ENCODE peak calls at places on chromosomes 11 and 22, in eight cellular contexts. C is epithelial cell of esophagus; A is lung; O is AG04450; Y is CD4-positive, alpha-beta T cell; G is WTC11; F is tibial nerve; U is Caco-2. D is an unnamed sample.

GRCh38 chr11:31655483-31655882 is 145.9 kb downstream of the ELP4 start:
- DNase-seq in O (no peak), F (no peak), G (no peak), C (peak), Y (no peak), U (no peak), A (no peak), D (no peak)

GRCh38 chr11:57278721-57279095 is 41.7 kb upstream of the APLNR start:
- DNase-seq in G (no peak), Y (no peak), C (no peak), F (no peak), U (no peak), A (no peak), O (no peak), D (no peak)

GRCh38 chr22:23053912-23054530 is 16.3 kb upstream of the GNAZ start:
- DNase-seq in A (no peak), G (peak), O (no peak), Y (no peak), U (no peak), F (no peak), C (no peak), D (no peak)

GRCh38 chr22:38935616-38936015 is 21.8 kb upstream of the APOBEC3A start:
- DNase-seq in A (no peak), O (no peak), Y (no peak), U (no peak), F (no peak), G (no peak), C (no peak), D (no peak)

GRCh38 chr11:115759622-115760527 is 255.7 kb upstream of the CADM1 start:
- DNase-seq in F (no peak), A (no peak), O (no peak), U (no peak), G (peak), C (no peak), Y (no peak), D (no peak)

GRCh38 chr11:36056160-36056751 is 112.4 kb downstream of the LDLRAD3 start:
- DNase-seq in Y (no peak), A (no peak), U (no peak), C (peak), O (no peak), G (peak), F (no peak), D (no peak)

GRCh38 chr22:24107668-24108067 is 73.6 kb upstream of the SUSD2 start:
- DNase-seq in O (peak), F (peak), U (no peak), A (peak), G (no peak), C (peak), Y (peak), D (no peak)

GRCh38 chr11:70755410-70756158 is 357.3 kb downstream of the CTTN start:
- DNase-seq in G (peak), A (peak), O (peak), Y (peak), C (peak), F (peak), U (peak), D (peak)

GRCh38 chr11:128284634-128285033 is 302.7 kb downstream of the ETS1 start:
- DNase-seq in C (no peak), Y (no peak), G (no peak), A (no peak), O (no peak), U (no peak), F (no peak), D (no peak)

GRCh38 chr22:50700387-50701075 is 27.9 kb downstream of the SHANK3 start:
- DNase-seq in A (no peak), Y (no peak), C (no peak), F (no peak), O (no peak), U (no peak), G (peak), D (no peak)

GRCh38 chr22:50699001-50699753 is 26.6 kb downstream of the SHANK3 start:
- DNase-seq in G (peak), A (no peak), U (no peak), F (no peak), C (no peak), O (no peak), Y (no peak), D (no peak)

GRCh38 chr22:50698546-50698945 is 25.9 kb downstream of the SHANK3 start:
- DNase-seq in G (peak), U (no peak), F (no peak), Y (no peak), O (no peak), A (no peak), C (no peak), D (no peak)

GRCh38 chr22:50701076-50701419 is 28.4 kb downstream of the SHANK3 start:
- DNase-seq in F (no peak), U (no peak), C (no peak), A (no peak), G (peak), Y (no peak), O (no peak), D (no peak)

GRCh38 chr22:50699754-50700386 is 27.2 kb downstream of the SHANK3 start:
- DNase-seq in G (peak), O (no peak), U (no peak), C (no peak), A (no peak), F (no peak), Y (no peak), D (no peak)
- TF ChIP-seq CTCF in G (no peak), O (peak), U (no peak), C (peak), A (no peak), F (no peak), Y (no peak), D (no peak)

GRCh38 chr11:119388103-119388502 is 6.6 kb upstream of the USP2 start:
- DNase-seq in G (no peak), A (no peak), U (no peak), O (no peak), Y (no peak), C (no peak), F (no peak), D (no peak)

GRCh38 chr11:119384332-119384731 is 2.8 kb upstream of the USP2 start:
- DNase-seq in C (no peak), Y (no peak), G (no peak), O (no peak), F (no peak), A (no peak), U (no peak), D (no peak)

GRCh38 chr11:119389611-119390254 is 8.2 kb upstream of the USP2 start:
- DNase-seq in C (peak), F (no peak), A (no peak), O (no peak), G (peak), U (peak), Y (no peak), D (no peak)
- TF ChIP-seq CTCF in C (peak), F (no peak), A (no peak), O (peak), G (peak), U (peak), Y (peak), D (peak)

GRCh38 chr11:131912127-131912526 is 541.7 kb downstream of the NTM start:
- DNase-seq in U (no peak), O (no peak), C (no peak), A (no peak), G (no peak), F (no peak), Y (no peak), D (no peak)

GRCh38 chr11:131916633-131917032 is 546.2 kb downstream of the NTM start:
- DNase-seq in U (no peak), C (no peak), G (no peak), F (no peak), A (no peak), O (no peak), Y (no peak), D (no peak)

GRCh38 chr11:131917634-131918384 is 547.4 kb downstream of the NTM start:
- DNase-seq in Y (no peak), U (no peak), C (no peak), O (no peak), G (no peak), A (no peak), F (no peak), D (no peak)

GRCh38 chr11:131913267-131913666 is 542.9 kb downstream of the NTM start:
- DNase-seq in Y (no peak), U (no peak), C (no peak), F (no peak), G (no peak), A (no peak), O (no peak), D (no peak)

DNA sequence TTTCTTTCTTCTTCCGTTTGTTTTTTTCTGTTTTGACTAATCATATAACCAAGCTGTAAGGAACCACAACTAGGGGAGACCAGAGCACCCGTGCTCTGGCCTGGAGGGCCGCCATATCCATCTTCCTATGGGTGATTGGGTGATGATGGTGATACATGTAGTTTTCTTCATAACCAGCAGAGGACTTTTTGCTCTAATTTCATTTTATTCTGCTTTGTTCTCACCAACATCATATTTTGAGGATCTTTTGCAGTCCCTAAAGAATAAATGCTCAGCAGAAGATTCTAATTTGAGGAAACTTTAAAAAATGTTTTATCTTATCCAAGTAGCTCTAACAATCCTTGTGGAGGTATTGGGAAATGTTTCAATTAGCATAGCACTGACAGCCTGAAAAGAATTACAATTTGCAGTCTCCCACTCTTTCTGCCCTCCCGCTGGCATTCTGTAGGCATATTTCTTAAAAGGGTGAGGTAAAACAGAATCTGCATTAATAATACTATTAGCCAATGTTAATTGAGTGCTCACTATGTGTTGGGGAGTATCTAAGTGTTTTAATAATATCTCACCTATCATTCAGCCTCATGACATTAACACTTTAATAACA is 544.0 kb downstream of the NTM start:
- DNase-seq in G (no peak), O (no peak), U (no peak), Y (no peak), C (peak), A (no peak), F (no peak), D (no peak)
- TF ChIP-seq CTCF in G (no peak), O (peak), U (peak), Y (no peak), C (peak), A (no peak), F (peak), D (no peak)

GRCh38 chr22:27801616-27802388 is at the start of gene MN1:
- DNase-seq in G (peak), U (no peak), O (no peak), C (peak), F (no peak), A (no peak), Y (peak), D (peak)
- TF ChIP-seq CTCF in G (no peak), U (no peak), O (no peak), C (peak), F (no peak), A (no peak), Y (no peak), D (no peak)

GRCh38 chr11:119622454-119623143 is 106.4 kb downstream of the NECTIN1 start:
- DNase-seq in C (no peak), F (no peak), Y (no peak), A (no peak), O (no peak), G (no peak), U (no peak), D (no peak)
- TF ChIP-seq CTCF in C (no peak), F (no peak), Y (no peak), A (no peak), O (no peak), G (no peak), U (no peak), D (no peak)

GRCh38 chr11:107688322-107688918 is 23.4 kb downstream of the SLN start:
- DNase-seq in U (no peak), C (no peak), Y (no peak), O (no peak), A (no peak), F (no peak), G (no peak), D (no peak)

GRCh38 chr11:107679255-107680024 is 32.4 kb downstream of the SLN start:
- DNase-seq in G (no peak), O (no peak), C (no peak), U (no peak), F (no peak), A (no peak), Y (no peak), D (no peak)

GRCh38 chr11:107683070-107683469 is 28.8 kb downstream of the SLN start:
- DNase-seq in C (no peak), F (no peak), O (no peak), A (no peak), Y (no peak), U (no peak), G (no peak), D (no peak)

GRCh38 chr11:107682182-107682971 is 29.5 kb downstream of the SLN start:
- DNase-seq in G (no peak), A (no peak), F (no peak), O (no peak), U (no peak), Y (no peak), C (peak), D (no peak)

DNA sequence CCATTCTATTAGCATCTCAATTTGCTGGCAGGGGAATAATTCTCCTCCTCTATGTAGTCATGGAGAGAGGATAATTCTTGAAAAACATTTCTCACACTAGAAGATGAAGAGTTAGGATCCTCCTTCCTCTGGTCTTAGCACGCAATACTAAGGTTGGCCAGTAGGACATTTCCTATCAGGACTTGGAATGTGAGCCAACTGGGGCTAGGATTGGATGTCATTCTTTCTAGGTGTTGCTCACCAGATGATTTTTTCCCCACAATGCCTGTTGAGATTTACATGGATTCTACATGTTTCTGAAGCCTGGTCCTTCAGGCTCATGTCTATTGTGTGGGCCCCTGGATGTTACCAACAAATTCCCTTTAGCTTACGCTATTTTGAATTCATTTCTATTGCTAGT is 28.0 kb downstream of the SLN start:
- DNase-seq in A (no peak), O (no peak), U (no peak), C (peak), Y (no peak), F (no peak), G (peak), D (no peak)
- TF ChIP-seq CTCF in A (no peak), O (peak), U (peak), C (peak), Y (peak), F (no peak), G (peak), D (no peak)